ENCODE peak calls at places on chromosomes 2 and 18, in seven cellular contexts. One of them, this sample, is unnamed.

GRCh38 chr2:88828397-88829137 is 137.1 kb downstream of the RPIA start:
- DNase-seq in K562: no peak
- DNase-seq in GM12891: no peak
- DNase-seq in HepG2: no peak
- DNase-seq in SK-N-SH: no peak
- DNase-seq in GM12878: no peak
- DNase-seq in H1: no peak
- DNase-seq in this sample: no peak

GRCh38 chr2:170554278-170554955 is 160.7 kb upstream of the SP5 start:
- DNase-seq in K562: no peak
- DNase-seq in GM12891: no peak
- DNase-seq in HepG2: no peak
- DNase-seq in SK-N-SH: no peak
- DNase-seq in GM12878: no peak
- DNase-seq in H1: no peak
- DNase-seq in this sample: no peak

GRCh38 chr2:1253608-1254007 is 159.7 kb upstream of the TPO start:
- DNase-seq in K562: no peak
- DNase-seq in GM12891: no peak
- DNase-seq in HepG2: no peak
- DNase-seq in SK-N-SH: no peak
- DNase-seq in GM12878: no peak
- DNase-seq in H1: no peak
- DNase-seq in this sample: no peak

GRCh38 chr2:172109670-172110421 is 7.1 kb upstream of the DLX2 start:
- DNase-seq in K562: no peak
- DNase-seq in GM12891: peak; percentile 11
- DNase-seq in HepG2: no peak
- DNase-seq in SK-N-SH: no peak
- DNase-seq in GM12878: no peak
- DNase-seq in H1: no peak
- DNase-seq in this sample: no peak

GRCh38 chr2:227395556-227395955 is 7.8 kb upstream of the SCYGR1 start:
- DNase-seq in K562: no peak
- DNase-seq in GM12891: no peak
- DNase-seq in HepG2: no peak
- DNase-seq in SK-N-SH: no peak
- DNase-seq in GM12878: no peak
- DNase-seq in H1: no peak
- DNase-seq in this sample: no peak

GRCh38 chr18:74895686-74896085 is 298.0 kb downstream of the ZNF407 start:
- DNase-seq in K562: no peak
- DNase-seq in GM12891: no peak
- DNase-seq in HepG2: peak; percentile 7
- DNase-seq in SK-N-SH: no peak
- DNase-seq in GM12878: no peak
- DNase-seq in H1: no peak
- DNase-seq in this sample: no peak

GRCh38 chr2:16763493-16763899 is 97.9 kb upstream of the CYRIA start:
- DNase-seq in K562: no peak
- DNase-seq in GM12891: no peak
- DNase-seq in HepG2: no peak
- DNase-seq in SK-N-SH: no peak
- DNase-seq in GM12878: no peak
- DNase-seq in H1: no peak
- DNase-seq in this sample: no peak

GRCh38 chr2:164599954-164600589 is 21.2 kb downstream of the GRB14 start:
- DNase-seq in K562: peak; percentile 43
- DNase-seq in GM12891: no peak
- DNase-seq in HepG2: peak; percentile 88
- DNase-seq in SK-N-SH: peak; percentile 55
- DNase-seq in GM12878: no peak
- DNase-seq in H1: no peak
- DNase-seq in this sample: no peak

GRCh38 chr2:241232736-241233575 is 44.5 kb downstream of the ANO7 start:
- DNase-seq in K562: no peak
- DNase-seq in GM12891: no peak
- DNase-seq in HepG2: no peak
- DNase-seq in SK-N-SH: no peak
- DNase-seq in GM12878: no peak
- DNase-seq in H1: no peak
- DNase-seq in this sample: no peak

GRCh38 chr18:79794851-79795250 is 2.9 kb upstream of the KCNG2 start:
- DNase-seq in K562: no peak
- DNase-seq in GM12891: no peak
- DNase-seq in HepG2: no peak
- DNase-seq in SK-N-SH: no peak
- DNase-seq in GM12878: no peak
- DNase-seq in H1: no peak
- DNase-seq in this sample: no peak

GRCh38 chr2:20381457-20381856 is 30.8 kb upstream of the PUM2 start:
- DNase-seq in K562: peak; percentile 46
- DNase-seq in GM12891: no peak
- DNase-seq in HepG2: peak; percentile 59
- DNase-seq in SK-N-SH: peak; percentile 64
- DNase-seq in GM12878: no peak
- DNase-seq in H1: peak; percentile 31
- DNase-seq in this sample: no peak

GRCh38 chr2:30417253-30417652 is 29.8 kb upstream of the LCLAT1 start:
- DNase-seq in K562: no peak
- DNase-seq in GM12891: no peak
- DNase-seq in HepG2: no peak
- DNase-seq in SK-N-SH: no peak
- DNase-seq in GM12878: no peak
- DNase-seq in H1: no peak
- DNase-seq in this sample: no peak

GRCh38 chr2:22999951-23000350 is 385.0 kb upstream of the KLHL29 start:
- DNase-seq in K562: no peak
- DNase-seq in GM12891: no peak
- DNase-seq in HepG2: no peak
- DNase-seq in SK-N-SH: no peak
- DNase-seq in GM12878: no peak
- DNase-seq in H1: no peak
- DNase-seq in this sample: no peak

GRCh38 chr2:240947607-240948006 is 41.5 kb downstream of the CROCC2 start:
- DNase-seq in K562: no peak
- DNase-seq in GM12891: no peak
- DNase-seq in HepG2: no peak
- DNase-seq in SK-N-SH: no peak
- DNase-seq in GM12878: no peak
- DNase-seq in H1: no peak
- DNase-seq in this sample: no peak

GRCh38 chr2:57497489-57498096 is 549.0 kb upstream of the VRK2 start:
- DNase-seq in K562: peak; percentile 49
- DNase-seq in GM12891: peak; percentile 1
- DNase-seq in HepG2: peak; percentile 50
- DNase-seq in SK-N-SH: peak; percentile 35
- DNase-seq in GM12878: peak; percentile 4
- DNase-seq in H1: no peak
- DNase-seq in this sample: no peak

GRCh38 chr2:29841386-29842004 is 79.9 kb downstream of the ALK start:
- DNase-seq in K562: peak; percentile 43
- DNase-seq in GM12891: peak; percentile 9
- DNase-seq in HepG2: peak; percentile 30
- DNase-seq in SK-N-SH: peak; percentile 60
- DNase-seq in GM12878: peak; percentile 7
- DNase-seq in H1: peak; percentile 25
- DNase-seq in this sample: no peak

GRCh38 chr2:98946875-98947274 is 10.8 kb upstream of the CRACDL start:
- DNase-seq in K562: no peak
- DNase-seq in GM12891: no peak
- DNase-seq in HepG2: no peak
- DNase-seq in SK-N-SH: no peak
- DNase-seq in GM12878: no peak
- DNase-seq in H1: no peak
- DNase-seq in this sample: no peak

GRCh38 chr18:52237551-52237950 is 102.4 kb upstream of the DCC start:
- DNase-seq in K562: no peak
- DNase-seq in GM12891: no peak
- DNase-seq in HepG2: no peak
- DNase-seq in SK-N-SH: no peak
- DNase-seq in GM12878: no peak
- DNase-seq in H1: no peak
- DNase-seq in this sample: no peak

GRCh38 chr2:191691016-191691725 is 13.2 kb downstream of the NABP1 start:
- DNase-seq in K562: peak; percentile 75
- DNase-seq in GM12891: peak; percentile 35
- DNase-seq in HepG2: peak; percentile 81
- DNase-seq in SK-N-SH: peak; percentile 62
- DNase-seq in GM12878: peak; percentile 59
- DNase-seq in H1: no peak
- DNase-seq in this sample: no peak

GRCh38 chr2:55618649-55619055 is 1.2 kb upstream of the PPP4R3B start:
- DNase-seq in K562: peak; percentile 74
- DNase-seq in GM12891: peak; percentile 36
- DNase-seq in HepG2: peak; percentile 73
- DNase-seq in SK-N-SH: peak; percentile 72
- DNase-seq in GM12878: no peak
- DNase-seq in H1: no peak
- DNase-seq in this sample: peak; percentile 40

GRCh38 chr2:26678026-26678425 is 14.5 kb upstream of the KCNK3 start:
- DNase-seq in K562: no peak
- DNase-seq in GM12891: no peak
- DNase-seq in HepG2: no peak
- DNase-seq in SK-N-SH: no peak
- DNase-seq in GM12878: no peak
- DNase-seq in H1: no peak
- DNase-seq in this sample: no peak

GRCh38 chr18:78965917-78966878 is 13.4 kb upstream of the SALL3 start:
- DNase-seq in K562: no peak
- DNase-seq in GM12891: no peak
- DNase-seq in HepG2: no peak
- DNase-seq in SK-N-SH: no peak
- DNase-seq in GM12878: no peak
- DNase-seq in H1: no peak
- DNase-seq in this sample: no peak

GRCh38 chr2:40127890-40128548 is 323.9 kb downstream of the SLC8A1 start:
- DNase-seq in K562: no peak
- DNase-seq in GM12891: no peak
- DNase-seq in HepG2: no peak
- DNase-seq in SK-N-SH: no peak
- DNase-seq in GM12878: no peak
- DNase-seq in H1: no peak
- DNase-seq in this sample: no peak

GRCh38 chr2:103788875-103789715 is 1027.3 kb downstream of the TMEM182 start:
- DNase-seq in K562: no peak
- DNase-seq in GM12891: no peak
- DNase-seq in HepG2: peak; percentile 4
- DNase-seq in SK-N-SH: no peak
- DNase-seq in GM12878: no peak
- DNase-seq in H1: no peak
- DNase-seq in this sample: no peak

GRCh38 chr2:65425276-65425675 is 7.1 kb downstream of the SPRED2 start:
- DNase-seq in K562: no peak
- DNase-seq in GM12891: no peak
- DNase-seq in HepG2: no peak
- DNase-seq in SK-N-SH: no peak
- DNase-seq in GM12878: no peak
- DNase-seq in H1: no peak
- DNase-seq in this sample: no peak

GRCh38 chr2:234979204-234980167 is 27.7 kb downstream of the SH3BP4 start:
- DNase-seq in K562: no peak
- DNase-seq in GM12891: no peak
- DNase-seq in HepG2: peak; percentile 73
- DNase-seq in SK-N-SH: no peak
- DNase-seq in GM12878: no peak
- DNase-seq in H1: no peak
- DNase-seq in this sample: no peak

GRCh38 chr2:118881490-118882129 is 34.2 kb upstream of the EN1 start:
- DNase-seq in K562: peak; percentile 64
- DNase-seq in GM12891: no peak
- DNase-seq in HepG2: peak; percentile 62
- DNase-seq in SK-N-SH: peak; percentile 58
- DNase-seq in GM12878: no peak
- DNase-seq in H1: peak; percentile 57
- DNase-seq in this sample: peak; percentile 34

DNA sequence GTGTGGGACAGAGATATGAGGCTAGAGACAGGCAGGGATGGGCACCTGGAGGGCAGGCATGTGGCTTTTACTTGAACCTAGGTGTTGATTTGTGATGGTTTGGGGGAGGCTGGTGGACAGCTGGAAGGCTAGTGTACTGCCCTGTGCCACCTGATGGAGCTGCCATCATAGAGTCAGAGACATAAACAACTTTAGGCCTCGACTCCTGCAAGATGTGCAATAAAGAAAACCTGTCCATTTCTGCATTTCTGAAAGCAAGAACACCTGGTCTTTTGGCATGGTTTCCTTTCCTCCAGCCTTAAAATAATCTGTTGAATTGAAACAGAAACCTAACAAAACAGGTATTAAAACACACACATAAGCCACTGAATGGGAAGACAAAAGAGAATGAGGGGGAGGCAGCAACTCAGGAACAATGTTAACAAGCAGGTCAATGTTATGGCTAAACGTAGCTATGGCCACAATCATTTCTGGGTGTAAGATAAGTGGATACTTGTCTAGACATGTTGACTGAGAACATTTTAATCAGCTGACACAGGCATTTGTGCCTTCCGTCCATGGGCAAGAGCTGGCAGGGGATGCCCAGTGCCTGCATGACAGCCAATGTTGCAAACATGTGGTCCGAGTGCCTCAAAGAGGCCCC is 87.8 kb downstream of the KCTD1 start:
- DNase-seq in K562: no peak
- DNase-seq in GM12891: peak; percentile 21
- DNase-seq in HepG2: no peak
- DNase-seq in SK-N-SH: no peak
- DNase-seq in GM12878: peak; percentile 89
- DNase-seq in H1: no peak
- DNase-seq in this sample: no peak
- TF ChIP-seq POLR2AphosphoS5 in K562: no peak
- TF ChIP-seq POLR2AphosphoS5 in GM12891: no peak
- TF ChIP-seq POLR2AphosphoS5 in HepG2: no peak
- TF ChIP-seq POLR2AphosphoS5 in SK-N-SH: no peak
- TF ChIP-seq POLR2AphosphoS5 in GM12878: no peak
- TF ChIP-seq POLR2AphosphoS5 in H1: no peak
- TF ChIP-seq POLR2AphosphoS5 in this sample: no peak

GRCh38 chr2:210363261-210363660 is 48.3 kb upstream of the MYL1 start:
- DNase-seq in K562: no peak
- DNase-seq in GM12891: no peak
- DNase-seq in HepG2: peak; percentile 21
- DNase-seq in SK-N-SH: no peak
- DNase-seq in GM12878: no peak
- DNase-seq in H1: no peak
- DNase-seq in this sample: no peak
- TF ChIP-seq TAF1 in K562: no peak
- TF ChIP-seq TAF1 in GM12891: no peak
- TF ChIP-seq TAF1 in HepG2: no peak
- TF ChIP-seq TAF1 in SK-N-SH: no peak
- TF ChIP-seq TAF1 in GM12878: no peak
- TF ChIP-seq TAF1 in H1: no peak
- TF ChIP-seq TAF1 in this sample: no peak

GRCh38 chr2:9813312-9814128 is 29.8 kb upstream of the TAF1B start:
- DNase-seq in K562: peak; percentile 82
- DNase-seq in GM12891: peak; percentile 80
- DNase-seq in HepG2: peak; percentile 56
- DNase-seq in SK-N-SH: peak; percentile 96
- DNase-seq in GM12878: no peak
- DNase-seq in H1: peak; percentile 66
- DNase-seq in this sample: peak; percentile 77
- TF ChIP-seq POLR2AphosphoS5 in K562: no peak
- TF ChIP-seq POLR2AphosphoS5 in GM12891: no peak
- TF ChIP-seq POLR2AphosphoS5 in HepG2: no peak
- TF ChIP-seq POLR2AphosphoS5 in SK-N-SH: no peak
- TF ChIP-seq POLR2AphosphoS5 in GM12878: no peak
- TF ChIP-seq POLR2AphosphoS5 in H1: no peak
- TF ChIP-seq POLR2AphosphoS5 in this sample: no peak

GRCh38 chr2:127523269-127523930 is 2.9 kb downstream of the IWS1 start:
- DNase-seq in K562: no peak
- DNase-seq in GM12891: no peak
- DNase-seq in HepG2: no peak
- DNase-seq in SK-N-SH: no peak
- DNase-seq in GM12878: no peak
- DNase-seq in H1: no peak
- DNase-seq in this sample: no peak
- TF ChIP-seq TAF1 in K562: no peak
- TF ChIP-seq TAF1 in GM12891: no peak
- TF ChIP-seq TAF1 in HepG2: no peak
- TF ChIP-seq TAF1 in SK-N-SH: no peak
- TF ChIP-seq TAF1 in GM12878: no peak
- TF ChIP-seq TAF1 in H1: no peak
- TF ChIP-seq TAF1 in this sample: no peak